ENCODE peak calls at places on chromosomes 1 and 21, in four cellular contexts. T, J, D and B are unnamed samples.

GRCh38 chr1:112674986-112675727 is 698 bp downstream of the MOV10 start:
- DNase-seq in T (no peak), J (peak; percentile 66), D (no peak), B (peak; percentile 55)

GRCh38 chr1:192832492-192832891 is 23.7 kb downstream of the RGS2 start:
- DNase-seq in T (no peak), J (no peak), D (no peak), B (no peak)

GRCh38 chr21:36902793-36903192 is 63.7 kb downstream of the HLCS start:
- DNase-seq in T (no peak), J (no peak), D (no peak), B (no peak)

GRCh38 chr1:81699234-81699633 is 101.5 kb upstream of the ADGRL2 start:
- DNase-seq in T (no peak), J (no peak), D (no peak), B (no peak)

GRCh38 chr1:224831501-224831900 is 98.0 kb upstream of the DNAH14 start:
- DNase-seq in T (no peak), J (no peak), D (no peak), B (no peak)

GRCh38 chr1:206559661-206559995 is 52.3 kb downstream of the RASSF5 start:
- DNase-seq in T (no peak), J (no peak), D (no peak), B (no peak)

GRCh38 chr1:160285506-160285905 is 573 bp upstream of the PEX19 start:
- DNase-seq in T (no peak), J (no peak), D (no peak), B (no peak)

GRCh38 chr1:3641046-3641760 is 8.7 kb downstream of the WRAP73 start:
- DNase-seq in T (no peak), J (no peak), D (no peak), B (no peak)

GRCh38 chr21:37463083-37463780 is 96.7 kb downstream of the DYRK1A start:
- DNase-seq in T (no peak), J (peak; percentile 59), D (peak; percentile 56), B (no peak)

GRCh38 chr1:164726235-164726634 is 167.3 kb downstream of the PBX1 start:
- DNase-seq in T (peak; percentile 90), J (no peak), D (no peak), B (no peak)

GRCh38 chr1:151318975-151319374 is 8.2 kb downstream of the PI4KB start:
- DNase-seq in T (no peak), J (no peak), D (no peak), B (no peak)

GRCh38 chr1:202801169-202801568 is 7.1 kb downstream of the KDM5B start:
- DNase-seq in T (no peak), J (no peak), D (no peak), B (no peak)

GRCh38 chr1:53137729-53138128 is 4.7 kb downstream of the SLC1A7 start:
- DNase-seq in T (no peak), J (no peak), D (no peak), B (no peak)

GRCh38 chr1:17239420-17239819 is 9.5 kb upstream of the PADI3 start:
- DNase-seq in T (peak; percentile 64), J (peak; percentile 59), D (peak; percentile 52), B (no peak)

GRCh38 chr21:43300496-43301423 is 126.2 kb downstream of the SIK1 start:
- DNase-seq in T (no peak), J (no peak), D (no peak), B (no peak)

GRCh38 chr1:208088319-208088718 is 155.9 kb downstream of the PLXNA2 start:
- DNase-seq in T (no peak), J (no peak), D (no peak), B (no peak)

GRCh38 chr1:247111636-247112478 is 7.7 kb upstream of the ZNF669 start:
- DNase-seq in T (no peak), J (peak; percentile 73), D (no peak), B (no peak)

GRCh38 chr1:228867093-228867950 is 132.0 kb downstream of the RHOU start:
- DNase-seq in T (no peak), J (no peak), D (peak; percentile 19), B (no peak)

DNA sequence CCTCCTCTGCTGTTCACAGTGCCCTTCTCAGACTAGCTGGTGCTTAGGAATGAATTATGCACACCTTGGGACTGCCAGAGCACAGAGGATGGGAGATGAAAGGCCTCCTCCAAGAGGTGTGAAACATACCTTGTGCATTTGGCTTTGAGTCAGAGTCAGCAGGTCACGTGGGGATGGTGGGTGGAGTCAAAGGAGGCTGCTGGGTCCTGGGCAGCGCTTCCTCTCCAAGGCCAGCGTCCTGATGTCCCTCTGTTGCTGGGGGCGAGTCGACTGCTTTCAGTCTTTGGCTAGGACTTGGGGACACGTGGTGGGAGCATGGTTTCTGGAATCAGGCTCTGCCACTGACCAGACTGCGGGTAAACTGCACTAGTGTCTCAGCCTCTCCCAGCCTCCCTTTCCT is 91.2 kb downstream of the AJAP1 start:
- DNase-seq in T (no peak), J (no peak), D (no peak), B (no peak)
- TF ChIP-seq CTCF in T (no peak), J (no peak), D (no peak), B (no peak)

DNA sequence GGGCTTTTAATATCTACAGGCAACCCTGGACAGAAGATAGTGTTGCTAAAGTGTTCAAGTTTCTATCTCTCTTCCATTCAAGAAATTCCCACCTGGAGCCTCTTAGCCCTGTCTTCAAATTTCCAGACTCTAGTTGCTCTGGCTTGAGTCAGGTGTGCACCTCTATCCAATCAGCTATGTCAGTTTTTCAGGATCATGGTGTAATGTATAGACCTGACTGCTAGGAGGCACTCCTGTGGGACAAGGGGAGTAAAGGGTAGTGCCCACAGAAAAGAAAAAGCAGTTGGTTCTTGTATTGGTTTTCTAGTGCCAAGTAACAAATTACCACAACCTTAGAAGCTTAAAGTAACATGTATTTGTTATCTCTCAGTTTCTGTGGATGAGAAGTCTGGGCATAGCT is 6.2 kb upstream of the ZRANB2 start:
- DNase-seq in T (no peak), J (no peak), D (no peak), B (no peak)
- TF ChIP-seq CTCF in T (no peak), J (no peak), D (no peak), B (no peak)

GRCh38 chr1:244760471-244760870 is 75.0 kb upstream of the COX20 start:
- DNase-seq in T (no peak), J (no peak), D (no peak), B (no peak)
- TF ChIP-seq CTCF in T (no peak), J (no peak), D (no peak), B (no peak)

GRCh38 chr1:78554840-78555239 is 64.1 kb downstream of the PTGFR start:
- DNase-seq in T (no peak), J (no peak), D (no peak), B (no peak)

GRCh38 chr1:78549366-78549765 is 58.6 kb downstream of the PTGFR start:
- DNase-seq in T (no peak), J (no peak), D (peak; percentile 95), B (no peak)

GRCh38 chr1:78559680-78560079 is 60.6 kb upstream of the IFI44L start:
- DNase-seq in T (no peak), J (no peak), D (no peak), B (no peak)

DNA sequence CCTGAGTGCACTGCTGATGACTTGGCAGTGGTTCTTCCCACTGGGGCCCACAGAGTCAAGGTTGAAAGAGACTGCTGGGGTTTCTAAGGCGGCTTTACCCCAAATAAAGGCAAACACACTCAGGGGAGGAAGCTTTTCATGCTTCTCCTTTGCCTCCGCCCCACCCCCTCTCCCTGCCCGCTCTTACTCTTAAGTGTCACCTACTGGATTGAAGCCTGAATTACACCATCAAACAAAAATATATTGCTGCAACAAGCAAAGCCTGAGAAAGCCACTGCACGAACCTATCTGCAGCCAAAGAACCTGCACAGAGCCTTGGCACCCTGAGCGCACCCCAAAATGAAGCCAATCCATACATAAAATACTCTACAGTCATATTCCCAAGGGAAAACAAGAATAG is 63.1 kb downstream of the PTGFR start:
- DNase-seq in T (no peak), J (no peak), D (no peak), B (no peak)
- TF ChIP-seq CTCF in T (peak; percentile 8), J (no peak), D (no peak), B (no peak)

GRCh38 chr1:188065917-188066316 is 1237.2 kb downstream of the PLA2G4A start:
- DNase-seq in T (no peak), J (no peak), D (no peak), B (no peak)

DNA sequence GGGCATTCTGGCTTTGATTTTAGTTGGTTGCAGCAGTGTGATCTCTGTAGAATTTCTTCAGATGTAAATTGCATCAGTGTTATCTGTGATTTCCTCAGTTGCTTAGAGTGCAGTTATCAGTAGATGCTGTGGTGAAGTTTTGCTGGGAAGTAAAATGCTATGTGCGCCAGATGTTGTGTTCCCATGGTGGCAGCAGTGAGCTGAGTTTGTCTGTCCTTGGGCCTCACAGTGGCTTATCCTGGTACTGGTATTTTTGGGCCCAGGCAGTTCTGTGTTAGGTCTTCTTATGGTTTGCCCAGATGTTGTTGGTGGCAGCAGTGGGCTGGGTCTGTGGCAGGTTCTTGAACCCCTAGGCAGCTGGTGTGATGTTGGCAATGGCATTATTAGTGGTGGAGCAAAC is 1242.1 kb downstream of the PLA2G4A start:
- DNase-seq in T (no peak), J (no peak), D (no peak), B (no peak)
- TF ChIP-seq CTCF in T (peak; percentile 8), J (no peak), D (peak; percentile 19), B (no peak)

GRCh38 chr21:45542242-45542666 is at the start of gene SLC19A1:
- DNase-seq in T (no peak), J (peak; percentile 73), D (no peak), B (peak; percentile 81)
- TF ChIP-seq CTCF in T (peak; percentile 32), J (peak; percentile 67), D (peak; percentile 23), B (no peak)

DNA sequence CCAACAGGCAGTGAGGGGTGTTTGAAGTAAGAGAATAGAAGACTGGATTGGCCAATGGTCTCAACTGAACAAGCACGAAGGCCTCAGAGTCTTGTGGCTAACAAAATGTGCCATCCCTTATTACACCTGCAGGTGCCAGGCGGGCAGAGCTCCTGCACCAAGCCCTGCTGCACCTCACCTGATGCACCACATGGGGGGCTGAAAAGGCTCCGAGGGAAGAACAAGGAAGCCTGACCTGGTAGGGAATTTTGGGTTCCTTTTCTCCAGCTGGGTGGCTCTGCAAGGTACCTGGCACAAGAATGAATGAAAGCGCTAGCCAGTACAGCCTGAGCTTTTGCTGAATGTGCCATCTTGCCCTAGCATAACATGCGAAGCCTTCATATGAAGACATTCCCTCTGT is 9.7 kb downstream of the HSD3B1 start:
- DNase-seq in T (no peak), J (peak; percentile 8), D (no peak), B (no peak)
- TF ChIP-seq CTCF in T (no peak), J (no peak), D (no peak), B (no peak)